ENCODE peak calls at places on chromosomes 6 and 20, in five cellular contexts. Q is uterus, P is astrocyte of the cerebellum, X is astrocyte of the spinal cord, D is Peyer's patch. M is an unnamed sample.
A peak's percentile ranks its signal among the peaks of the same experiment; 100 is the strongest.

GRCh38 chr6:45327956-45328522 is at the start of gene RUNX2:
- DNase-seq in Q (no peak), P (peak; percentile 97), X (peak; percentile 97), D (no peak), M (peak; percentile 60)

GRCh38 chr6:16352258-16352635 is 113.9 kb downstream of the GMPR start:
- DNase-seq in Q (no peak), P (no peak), X (peak; percentile 70), D (no peak), M (peak; percentile 55)

GRCh38 chr6:132275253-132275970 is 125.9 kb downstream of the MOXD1 start:
- DNase-seq in Q (no peak), P (no peak), X (no peak), D (no peak), M (no peak)

GRCh38 chr6:79947191-79948173 is at the start of gene ELOVL4:
- DNase-seq in Q (peak; percentile 78), P (peak; percentile 23), X (peak; percentile 83), D (peak; percentile 61), M (peak; percentile 23)

GRCh38 chr6:149212892-149213786 is 104.4 kb upstream of the TAB2 start:
- DNase-seq in Q (no peak), P (no peak), X (no peak), D (no peak), M (no peak)

GRCh38 chr6:49339096-49339495 is 124.0 kb downstream of the MMUT start:
- DNase-seq in Q (no peak), P (no peak), X (no peak), D (no peak), M (no peak)

GRCh38 chr20:50968289-50968688 is 9.7 kb downstream of the MOCS3 start:
- DNase-seq in Q (no peak), P (no peak), X (no peak), D (no peak), M (no peak)

GRCh38 chr20:63518946-63519764 is 1.4 kb upstream of the PPDPF start:
- DNase-seq in Q (peak; percentile 26), P (no peak), X (no peak), D (no peak), M (no peak)

GRCh38 chr20:48186447-48186846 is 401.2 kb upstream of the SULF2 start:
- DNase-seq in Q (no peak), P (no peak), X (no peak), D (no peak), M (no peak)

GRCh38 chr20:210809-211502 is 16.1 kb upstream of the DEFB129 start:
- DNase-seq in Q (no peak), P (no peak), X (no peak), D (no peak), M (no peak)

GRCh38 chr20:4819901-4820300 is 98.2 kb downstream of the PRND start:
- DNase-seq in Q (no peak), P (no peak), X (no peak), D (no peak), M (no peak)

GRCh38 chr6:111972714-111973678 is 80.9 kb upstream of the CCN6 start:
- DNase-seq in Q (peak; percentile 67), P (peak; percentile 89), X (peak; percentile 97), D (peak; percentile 66), M (peak; percentile 68)

GRCh38 chr6:159074120-159074684 is 29.4 kb upstream of the TAGAP start:
- DNase-seq in Q (no peak), P (peak; percentile 9), X (peak; percentile 38), D (no peak), M (peak; percentile 1)

GRCh38 chr6:42453649-42454427 is 2.1 kb upstream of the TRERF1 start:
- DNase-seq in Q (peak; percentile 67), P (no peak), X (peak; percentile 64), D (peak; percentile 74), M (no peak)

GRCh38 chr6:149277621-149278020 is 39.9 kb upstream of the TAB2 start:
- DNase-seq in Q (no peak), P (no peak), X (no peak), D (no peak), M (no peak)

GRCh38 chr20:31861346-31862156 is 8.8 kb downstream of the DUSP15 start:
- DNase-seq in Q (no peak), P (no peak), X (no peak), D (peak; percentile 74), M (no peak)

GRCh38 chr6:33095681-33096080 is 19.9 kb downstream of the HLA-DPB1 start:
- DNase-seq in Q (no peak), P (no peak), X (no peak), D (no peak), M (no peak)

GRCh38 chr6:7723041-7723447 is 2.9 kb upstream of the BMP6 start:
- DNase-seq in Q (peak; percentile 83), P (peak; percentile 68), X (peak; percentile 85), D (peak; percentile 90), M (peak; percentile 51)

GRCh38 chr6:14278436-14278835 is 160.9 kb downstream of the CD83 start:
- DNase-seq in Q (no peak), P (no peak), X (no peak), D (no peak), M (no peak)

DNA sequence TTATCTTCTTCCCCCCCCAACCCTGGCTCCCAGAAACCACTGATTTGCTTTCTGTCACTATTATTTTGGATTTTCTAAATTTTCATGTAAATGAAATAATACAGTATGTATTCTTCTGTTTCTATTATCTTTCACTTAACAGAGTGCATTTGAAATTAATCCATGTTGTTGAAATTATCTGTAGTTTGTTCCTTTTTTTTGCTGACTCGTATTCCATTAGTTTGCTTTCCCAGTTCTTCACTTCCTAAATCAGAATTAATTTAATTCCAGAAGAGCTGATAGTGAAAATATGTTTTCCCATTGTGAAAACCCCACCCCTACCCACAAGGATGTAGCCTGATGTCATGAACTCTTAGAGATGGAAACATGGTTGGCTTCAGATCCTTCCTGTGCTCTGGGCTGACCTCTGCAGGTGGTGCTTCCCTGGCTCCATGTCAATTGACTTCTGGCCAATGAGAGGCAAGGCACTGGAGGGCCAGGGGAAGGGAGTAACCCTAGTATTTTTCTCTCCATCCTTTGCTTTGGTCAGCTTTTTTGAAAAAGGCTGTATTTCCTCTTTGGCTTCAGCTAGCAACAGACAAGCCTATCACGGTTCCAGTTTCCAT is 244.4 kb upstream of the HSF2 start:
- DNase-seq in Q (no peak), P (no peak), X (no peak), D (no peak), M (no peak)
- TF ChIP-seq CTCF in Q (no peak), P (no peak), X (no peak), D (no peak), M (no peak)

GRCh38 chr6:90860822-90861601 is 274.1 kb upstream of the MAP3K7 start:
- DNase-seq in Q (no peak), P (no peak), X (no peak), D (no peak), M (no peak)

GRCh38 chr6:90859056-90859455 is 272.2 kb upstream of the MAP3K7 start:
- DNase-seq in Q (no peak), P (no peak), X (no peak), D (no peak), M (no peak)

GRCh38 chr6:90865513-90865912 is 278.6 kb upstream of the MAP3K7 start:
- DNase-seq in Q (no peak), P (no peak), X (no peak), D (no peak), M (no peak)

GRCh38 chr6:90859612-90860011 is 272.7 kb upstream of the MAP3K7 start:
- DNase-seq in Q (no peak), P (no peak), X (no peak), D (no peak), M (no peak)
- TF ChIP-seq CTCF in Q (no peak), P (no peak), X (no peak), D (no peak), M (no peak)

GRCh38 chr20:37007898-37008649 is 56.6 kb upstream of the SAMHD1 start:
- DNase-seq in Q (no peak), P (peak; percentile 27), X (peak; percentile 44), D (no peak), M (no peak)
- TF ChIP-seq CTCF in Q (no peak), P (peak; percentile 15), X (peak; percentile 33), D (peak; percentile 26), M (peak; percentile 18)

GRCh38 chr20:2745936-2746635 is 53.5 kb downstream of the EBF4 start:
- DNase-seq in Q (no peak), P (no peak), X (no peak), D (peak; percentile 33), M (no peak)
- TF ChIP-seq CTCF in Q (no peak), P (no peak), X (no peak), D (no peak), M (no peak)

DNA sequence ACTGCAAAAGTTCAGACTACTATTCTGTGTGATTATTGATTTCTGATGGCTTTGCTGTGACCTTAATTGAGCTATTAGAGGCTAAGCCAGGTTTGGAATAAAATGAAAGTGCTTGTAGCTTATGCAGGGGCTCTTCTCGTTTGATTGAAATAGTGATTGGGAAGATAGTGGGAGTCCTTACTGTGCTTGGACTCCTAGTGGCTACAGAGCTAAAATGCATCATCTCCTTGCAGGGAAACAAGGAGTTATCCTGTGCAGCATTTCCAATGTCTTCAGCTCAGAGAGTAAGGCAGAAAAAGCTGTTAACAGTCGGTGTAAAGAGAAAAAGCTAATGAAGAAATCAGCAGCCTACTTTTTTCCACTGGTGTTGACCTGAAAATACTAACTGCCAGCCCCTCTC is 173.5 kb downstream of the SLC35F1 start:
- DNase-seq in Q (no peak), P (no peak), X (no peak), D (no peak), M (no peak)
- TF ChIP-seq CTCF in Q (no peak), P (peak; percentile 42), X (peak; percentile 21), D (no peak), M (no peak)

GRCh38 chr20:60543598-60543997 is 585.4 kb downstream of the CDH26 start:
- DNase-seq in Q (no peak), P (no peak), X (no peak), D (no peak), M (no peak)
- TF ChIP-seq CTCF in Q (no peak), P (no peak), X (no peak), D (no peak), M (no peak)